ENCODE peak calls at places on chromosomes 7 and 10, in ten cellular contexts. B, F, W, H, Y, R, I, Z, K and T are unnamed samples.

GRCh38 chr7:44375236-44375699 is 49.9 kb upstream of the CAMK2B start:
- DNase-seq in B (peak; percentile 19), I (no peak), Z (no peak), K (peak; percentile 47), H (no peak), Y (no peak), F (no peak), W (no peak), R (no peak), T (no peak)

GRCh38 chr7:116715087-116715486 is 43.1 kb downstream of the MET start:
- DNase-seq in H (no peak), K (no peak), F (no peak), I (no peak), B (no peak), Z (no peak), W (no peak), R (no peak), Y (no peak), T (no peak)

GRCh38 chr10:131187274-131187673 is 124.2 kb downstream of the TCERG1L start:
- DNase-seq in F (no peak), K (no peak), I (no peak), Z (no peak), R (no peak), W (no peak), Y (no peak), H (no peak), B (no peak), T (no peak)

GRCh38 chr7:116805100-116805544 is 57.3 kb upstream of the CAPZA2 start:
- DNase-seq in Z (no peak), Y (no peak), B (peak; percentile 22), I (no peak), H (peak; percentile 26), K (no peak), W (no peak), F (peak; percentile 39), R (no peak), T (no peak)

GRCh38 chr7:100655908-100656674 is at the start of gene ACTL6B:
- DNase-seq in Z (peak; percentile 77), Y (peak; percentile 49), H (no peak), K (peak; percentile 94), W (no peak), B (peak; percentile 93), R (peak; percentile 62), I (peak; percentile 93), F (no peak), T (peak; percentile 75)

GRCh38 chr7:116422651-116423050 is 76.9 kb upstream of the CAV2 start:
- DNase-seq in R (no peak), F (no peak), Z (no peak), Y (no peak), W (no peak), I (no peak), B (no peak), K (no peak), H (no peak), T (no peak)

GRCh38 chr7:50304911-50305621 is 550 bp downstream of the IKZF1 start:
- DNase-seq in I (no peak), Y (no peak), R (no peak), B (no peak), K (no peak), Z (no peak), H (no peak), W (no peak), F (no peak), T (no peak)

GRCh38 chr7:43072530-43072929 is 39.9 kb upstream of the HECW1 start:
- DNase-seq in F (no peak), K (no peak), B (no peak), Z (no peak), H (peak; percentile 30), Y (no peak), I (no peak), R (no peak), W (no peak), T (no peak)

GRCh38 chr7:151063212-151063561 is 3.8 kb downstream of the SLC4A2 start:
- DNase-seq in F (peak; percentile 47), I (no peak), B (no peak), K (peak; percentile 53), Z (no peak), H (peak; percentile 54), Y (no peak), R (no peak), W (no peak), T (no peak)

GRCh38 chr7:121369462-121369861 is 26.6 kb downstream of the FAM3C start:
- DNase-seq in Z (no peak), Y (no peak), R (no peak), B (no peak), I (no peak), H (peak; percentile 56), K (no peak), F (peak; percentile 17), W (no peak), T (no peak)

GRCh38 chr7:151313857-151314256 is 27.8 kb upstream of the NUB1 start:
- DNase-seq in W (no peak), B (no peak), I (no peak), Z (no peak), H (no peak), R (no peak), Y (no peak), K (no peak), F (peak; percentile 14), T (no peak)